ENCODE peak calls at places on chromosome 7, in nine cellular contexts. F is neural progenitor cell, Q is Panc1, T is keratinocyte, D is uterus, Z is PC-9, S is colonic mucosa, H is left lung, K is SJSA1. N is an unnamed sample.

GRCh38 chr7:68684246-68684850 is 913.9 kb upstream of the AUTS2 start:
- DNase-seq in F (peak; percentile 45), Q (no peak), T (no peak), D (no peak), Z (no peak), S (no peak), H (no peak), K (no peak), N (no peak)

GRCh38 chr7:98133181-98133580 is 26.5 kb downstream of the LMTK2 start:
- DNase-seq in F (no peak), Q (no peak), T (no peak), D (no peak), Z (peak; percentile 17), S (peak; percentile 29), H (no peak), K (no peak), N (no peak)

GRCh38 chr7:30411173-30411572 is 67.4 kb downstream of the NOD1 start:
- DNase-seq in F (no peak), Q (no peak), T (no peak), D (no peak), Z (no peak), S (no peak), H (no peak), K (no peak), N (no peak)

GRCh38 chr7:519974-520458 is 370 bp upstream of the PDGFA start:
- DNase-seq in F (peak; percentile 86), Q (no peak), T (no peak), D (peak; percentile 66), Z (peak; percentile 73), S (no peak), H (no peak), K (peak; percentile 80), N (peak; percentile 84)

GRCh38 chr7:91942312-91942711 is 1.6 kb downstream of the AKAP9 start:
- DNase-seq in F (no peak), Q (no peak), T (no peak), D (no peak), Z (no peak), S (no peak), H (no peak), K (no peak), N (no peak)

GRCh38 chr7:33904680-33905388 is 505 bp upstream of the BMPER start:
- DNase-seq in F (peak; percentile 79), Q (no peak), T (no peak), D (peak; percentile 56), Z (peak; percentile 10), S (peak; percentile 22), H (no peak), K (peak; percentile 69), N (peak; percentile 66)

GRCh38 chr7:108589874-108590273 is 20.2 kb downstream of the DNAJB9 start:
- DNase-seq in F (no peak), Q (no peak), T (no peak), D (no peak), Z (no peak), S (no peak), H (no peak), K (no peak), N (no peak)

GRCh38 chr7:44769381-44770209 is 20.9 kb downstream of the ZMIZ2 start:
- DNase-seq in F (peak; percentile 21), Q (no peak), T (no peak), D (no peak), Z (peak; percentile 47), S (no peak), H (no peak), K (peak; percentile 38), N (no peak)

GRCh38 chr7:44581426-44581906 is 565 bp downstream of the TMED4 start:
- DNase-seq in F (no peak), Q (no peak), T (no peak), D (peak; percentile 26), Z (peak; percentile 31), S (peak; percentile 49), H (peak; percentile 41), K (no peak), N (no peak)

GRCh38 chr7:16399265-16399801 is 22.0 kb downstream of the CRPPA start:
- DNase-seq in F (no peak), Q (no peak), T (no peak), D (no peak), Z (no peak), S (no peak), H (no peak), K (no peak), N (no peak)

GRCh38 chr7:16400896-16401275 is 20.5 kb downstream of the CRPPA start:
- DNase-seq in F (no peak), Q (no peak), T (no peak), D (no peak), Z (no peak), S (no peak), H (no peak), K (no peak), N (no peak)

GRCh38 chr7:16398211-16399017 is 22.9 kb downstream of the CRPPA start:
- DNase-seq in F (no peak), Q (no peak), T (no peak), D (no peak), Z (no peak), S (no peak), H (no peak), K (no peak), N (no peak)

GRCh38 chr7:16402084-16402483 is 19.3 kb downstream of the CRPPA start:
- DNase-seq in F (no peak), Q (no peak), T (no peak), D (no peak), Z (no peak), S (no peak), H (no peak), K (no peak), N (no peak)

DNA sequence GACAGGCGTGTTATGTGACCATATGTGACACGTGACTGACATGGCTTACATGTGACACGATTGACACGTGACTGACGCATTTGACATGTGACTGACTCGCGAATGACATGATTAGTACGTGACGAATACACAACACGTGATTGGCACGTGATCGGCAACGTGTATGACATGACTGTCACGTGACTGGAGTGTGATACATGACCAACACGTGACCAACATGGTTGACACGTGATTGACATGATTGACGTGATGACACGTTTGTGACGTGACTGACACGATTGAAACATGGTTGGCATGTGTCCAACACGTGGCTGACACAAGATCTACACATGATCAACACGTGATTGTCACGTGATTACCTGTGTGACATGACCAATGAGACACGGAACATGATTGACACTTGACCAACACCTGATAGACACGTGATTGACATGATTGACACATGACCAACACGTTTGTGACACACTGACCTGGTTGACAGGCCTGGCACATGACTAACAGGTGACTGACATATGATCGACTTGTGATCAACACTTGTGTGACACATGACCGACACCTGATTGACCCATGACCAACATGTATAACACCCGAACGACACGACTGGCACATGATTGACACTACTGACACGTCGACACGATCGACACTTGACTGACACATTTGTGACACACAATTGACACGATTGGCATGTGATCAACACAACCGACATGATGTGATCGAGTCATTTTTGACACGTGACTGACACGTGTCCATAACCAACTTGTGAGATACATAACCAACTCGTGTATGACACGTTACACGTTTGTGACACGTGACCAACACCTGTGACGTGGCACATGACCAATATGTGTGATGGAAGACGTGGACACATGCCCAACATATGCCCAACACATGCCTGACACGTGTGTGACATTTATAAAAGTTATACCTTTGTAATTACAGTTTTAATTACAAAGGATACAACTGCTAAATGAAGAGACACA is 21.1 kb downstream of the CRPPA start:
- DNase-seq in F (no peak), Q (no peak), T (no peak), D (no peak), Z (no peak), S (no peak), H (no peak), K (no peak), N (no peak)
- H3K9me3 ChIP-seq in F (peaks cover 21% of the 10 kb centered on the region), Q (peaks cover 59% of the 10 kb centered on the region), T (peaks cover 38% of the 10 kb centered on the region), D (peaks cover 7% of the 10 kb centered on the region), Z (peaks cover 52% of the 10 kb centered on the region), S (no peaks in the 10 kb centered on the region), H (no peaks in the 10 kb centered on the region), K (peaks cover 39% of the 10 kb centered on the region), N (peaks cover 18% of the 10 kb centered on the region)

GRCh38 chr7:154947604-154948003 is 55.3 kb downstream of the PAXIP1 start:
- DNase-seq in F (no peak), Q (no peak), T (no peak), D (no peak), Z (no peak), S (no peak), H (no peak), K (no peak), N (no peak)

GRCh38 chr7:154950992-154951391 is 51.9 kb downstream of the PAXIP1 start:
- DNase-seq in F (no peak), Q (no peak), T (no peak), D (no peak), Z (no peak), S (no peak), H (no peak), K (no peak), N (no peak)

DNA sequence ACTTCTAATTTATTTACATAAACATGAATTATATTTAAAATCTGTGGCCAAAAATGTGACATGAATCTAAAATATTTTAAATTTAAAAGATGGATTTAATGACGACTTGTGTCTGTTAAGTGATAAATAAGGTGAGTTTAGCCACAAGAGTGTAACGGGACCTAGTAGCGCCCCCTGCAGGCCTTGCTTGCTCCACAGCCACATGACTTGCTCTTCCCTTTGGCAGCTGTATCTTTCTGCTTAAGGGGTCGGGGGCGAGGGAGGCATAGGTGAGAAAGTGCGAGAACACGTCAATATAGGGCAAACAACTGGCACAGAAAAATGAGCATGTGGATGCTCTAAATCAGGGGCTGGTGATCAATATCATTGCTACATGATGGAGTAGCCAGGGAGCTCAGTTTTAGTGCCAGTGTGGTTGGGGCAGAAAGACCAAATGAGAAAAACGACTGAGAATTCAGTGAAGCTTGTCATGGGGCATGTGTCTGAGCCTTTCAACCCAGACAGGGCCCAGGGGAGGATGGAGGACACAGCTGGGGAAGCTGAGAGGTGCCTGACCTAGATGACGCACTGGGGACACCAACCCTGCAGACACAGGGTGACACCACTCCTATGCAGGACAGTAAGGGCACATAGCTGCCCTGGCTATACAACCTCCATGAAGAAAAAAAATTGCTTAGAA is 49.8 kb downstream of the PAXIP1 start:
- DNase-seq in F (peak; percentile 82), Q (peak; percentile 24), T (no peak), D (no peak), Z (peak; percentile 22), S (peak; percentile 65), H (no peak), K (peak; percentile 18), N (peak; percentile 85)
- H3K36me3 ChIP-seq in F (peaks cover 19% of the 10 kb centered on the region), Q (peaks cover 40% of the 10 kb centered on the region), T (peaks cover 13% of the 10 kb centered on the region), D (no peaks in the 10 kb centered on the region), Z (peaks cover 18% of the 10 kb centered on the region), S (no peaks in the 10 kb centered on the region), H (no peaks in the 10 kb centered on the region), K (peaks cover 62% of the 10 kb centered on the region), N (peaks cover 64% of the 10 kb centered on the region)

GRCh38 chr7:18858232-18858631 is 259.2 kb downstream of the TWIST1 start:
- DNase-seq in F (no peak), Q (no peak), T (no peak), D (no peak), Z (no peak), S (no peak), H (no peak), K (no peak), N (no peak)
- H3K9me3 ChIP-seq in F (no peaks in the 10 kb centered on the region), Q (no peaks in the 10 kb centered on the region), T (no peaks in the 10 kb centered on the region), D (no peaks in the 10 kb centered on the region), Z (no peaks in the 10 kb centered on the region), S (no peaks in the 10 kb centered on the region), H (no peaks in the 10 kb centered on the region), K (no peaks in the 10 kb centered on the region), N (no peaks in the 10 kb centered on the region)

DNA sequence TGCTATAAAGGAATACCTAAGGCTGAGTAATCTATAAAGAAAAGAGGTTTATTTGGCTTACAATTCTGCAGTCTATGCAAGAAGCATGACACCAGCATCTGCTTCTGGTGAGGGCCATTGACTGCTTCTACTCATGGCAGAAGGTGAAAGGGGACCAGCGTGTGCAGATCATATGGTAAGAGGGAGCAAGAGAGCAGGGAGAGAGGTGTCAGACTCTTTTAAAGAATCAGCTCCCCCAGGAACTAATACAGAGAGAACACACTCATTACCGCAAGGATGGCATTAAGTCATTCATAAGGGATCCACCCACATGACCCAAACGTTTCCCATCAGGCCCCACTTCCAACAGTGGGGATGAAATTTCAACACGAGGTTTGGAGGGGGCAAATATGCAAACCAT is 3.5 kb upstream of the COL28A1 start:
- DNase-seq in F (no peak), Q (no peak), T (no peak), D (no peak), Z (no peak), S (no peak), H (no peak), K (no peak), N (no peak)
- H3K36me3 ChIP-seq in F (no peaks in the 10 kb centered on the region), Q (no peaks in the 10 kb centered on the region), T (no peaks in the 10 kb centered on the region), D (no peaks in the 10 kb centered on the region), Z (no peaks in the 10 kb centered on the region), S (no peaks in the 10 kb centered on the region), H (no peaks in the 10 kb centered on the region), K (no peaks in the 10 kb centered on the region), N (no peaks in the 10 kb centered on the region)

N was measured in upper lobe of right lung.